ENCODE peak calls at places on chromosomes 7 and 10, in nine cellular contexts. One of them, this sample, is unnamed.

GRCh38 chr7:128168667-128169210 is 72.3 kb upstream of the LEP start:
- DNase-seq in IMR-90: no peak
- DNase-seq in endothelial cell of umbilical vein: peak
- DNase-seq in adrenal gland: peak
- DNase-seq in heart left ventricle: no peak
- DNase-seq in stomach: no peak
- DNase-seq in GM12878: no peak
- DNase-seq in uterus: no peak
- DNase-seq in H54: no peak
- DNase-seq in this sample: no peak

GRCh38 chr7:77399838-77400237 is 16.3 kb downstream of the GSAP start:
- DNase-seq in IMR-90: no peak
- DNase-seq in endothelial cell of umbilical vein: no peak
- DNase-seq in adrenal gland: no peak
- DNase-seq in heart left ventricle: no peak
- DNase-seq in stomach: no peak
- DNase-seq in GM12878: no peak
- DNase-seq in uterus: no peak
- DNase-seq in H54: no peak
- DNase-seq in this sample: no peak

GRCh38 chr7:142438235-142438922 is 180.5 kb upstream of the PRSS58 start:
- DNase-seq in IMR-90: peak
- DNase-seq in endothelial cell of umbilical vein: peak
- DNase-seq in adrenal gland: no peak
- DNase-seq in heart left ventricle: peak
- DNase-seq in stomach: no peak
- DNase-seq in GM12878: no peak
- DNase-seq in uterus: no peak
- DNase-seq in H54: peak
- DNase-seq in this sample: peak

GRCh38 chr7:88095-88926 is 104.1 kb upstream of the FAM20C start:
- DNase-seq in IMR-90: no peak
- DNase-seq in endothelial cell of umbilical vein: no peak
- DNase-seq in adrenal gland: no peak
- DNase-seq in heart left ventricle: no peak
- DNase-seq in stomach: no peak
- DNase-seq in GM12878: no peak
- DNase-seq in uterus: peak
- DNase-seq in H54: no peak
- DNase-seq in this sample: no peak

GRCh38 chr10:4219901-4220300 is 434.9 kb upstream of the KLF6 start:
- DNase-seq in IMR-90: no peak
- DNase-seq in endothelial cell of umbilical vein: no peak
- DNase-seq in adrenal gland: no peak
- DNase-seq in heart left ventricle: no peak
- DNase-seq in stomach: no peak
- DNase-seq in GM12878: no peak
- DNase-seq in uterus: no peak
- DNase-seq in H54: no peak
- DNase-seq in this sample: no peak

GRCh38 chr10:87661861-87662785 is 2.4 kb downstream of the PAPSS2 start:
- DNase-seq in IMR-90: peak
- DNase-seq in endothelial cell of umbilical vein: peak
- DNase-seq in adrenal gland: no peak
- DNase-seq in heart left ventricle: no peak
- DNase-seq in stomach: no peak
- DNase-seq in GM12878: no peak
- DNase-seq in uterus: no peak
- DNase-seq in H54: no peak
- DNase-seq in this sample: no peak

GRCh38 chr10:97543025-97543546 is 29.5 kb upstream of the ANKRD2 start:
- DNase-seq in IMR-90: peak
- DNase-seq in endothelial cell of umbilical vein: peak
- DNase-seq in adrenal gland: peak
- DNase-seq in heart left ventricle: peak
- DNase-seq in stomach: peak
- DNase-seq in GM12878: no peak
- DNase-seq in uterus: peak
- DNase-seq in H54: peak
- DNase-seq in this sample: peak

GRCh38 chr7:150357277-150357676 is 11.3 kb upstream of the REPIN1 start:
- DNase-seq in IMR-90: no peak
- DNase-seq in endothelial cell of umbilical vein: no peak
- DNase-seq in adrenal gland: no peak
- DNase-seq in heart left ventricle: no peak
- DNase-seq in stomach: no peak
- DNase-seq in GM12878: no peak
- DNase-seq in uterus: no peak
- DNase-seq in H54: no peak
- DNase-seq in this sample: peak

GRCh38 chr10:5947471-5948207 is 29.7 kb downstream of the IL15RA start:
- DNase-seq in IMR-90: no peak
- DNase-seq in endothelial cell of umbilical vein: no peak
- DNase-seq in adrenal gland: no peak
- DNase-seq in heart left ventricle: no peak
- DNase-seq in stomach: no peak
- DNase-seq in GM12878: no peak
- DNase-seq in uterus: no peak
- DNase-seq in H54: no peak
- DNase-seq in this sample: no peak

GRCh38 chr10:5944389-5945202 is 32.7 kb downstream of the IL15RA start:
- DNase-seq in IMR-90: peak
- DNase-seq in endothelial cell of umbilical vein: peak
- DNase-seq in adrenal gland: peak
- DNase-seq in heart left ventricle: no peak
- DNase-seq in stomach: peak
- DNase-seq in GM12878: no peak
- DNase-seq in uterus: peak
- DNase-seq in H54: peak
- DNase-seq in this sample: no peak

GRCh38 chr10:5946786-5947185 is 30.6 kb downstream of the IL15RA start:
- DNase-seq in IMR-90: no peak
- DNase-seq in endothelial cell of umbilical vein: no peak
- DNase-seq in adrenal gland: no peak
- DNase-seq in heart left ventricle: no peak
- DNase-seq in stomach: no peak
- DNase-seq in GM12878: no peak
- DNase-seq in uterus: no peak
- DNase-seq in H54: no peak
- DNase-seq in this sample: no peak

GRCh38 chr10:5945203-5945534 is 32.2 kb downstream of the IL15RA start:
- DNase-seq in IMR-90: no peak
- DNase-seq in endothelial cell of umbilical vein: no peak
- DNase-seq in adrenal gland: no peak
- DNase-seq in heart left ventricle: no peak
- DNase-seq in stomach: no peak
- DNase-seq in GM12878: no peak
- DNase-seq in uterus: peak
- DNase-seq in H54: no peak
- DNase-seq in this sample: no peak

DNA sequence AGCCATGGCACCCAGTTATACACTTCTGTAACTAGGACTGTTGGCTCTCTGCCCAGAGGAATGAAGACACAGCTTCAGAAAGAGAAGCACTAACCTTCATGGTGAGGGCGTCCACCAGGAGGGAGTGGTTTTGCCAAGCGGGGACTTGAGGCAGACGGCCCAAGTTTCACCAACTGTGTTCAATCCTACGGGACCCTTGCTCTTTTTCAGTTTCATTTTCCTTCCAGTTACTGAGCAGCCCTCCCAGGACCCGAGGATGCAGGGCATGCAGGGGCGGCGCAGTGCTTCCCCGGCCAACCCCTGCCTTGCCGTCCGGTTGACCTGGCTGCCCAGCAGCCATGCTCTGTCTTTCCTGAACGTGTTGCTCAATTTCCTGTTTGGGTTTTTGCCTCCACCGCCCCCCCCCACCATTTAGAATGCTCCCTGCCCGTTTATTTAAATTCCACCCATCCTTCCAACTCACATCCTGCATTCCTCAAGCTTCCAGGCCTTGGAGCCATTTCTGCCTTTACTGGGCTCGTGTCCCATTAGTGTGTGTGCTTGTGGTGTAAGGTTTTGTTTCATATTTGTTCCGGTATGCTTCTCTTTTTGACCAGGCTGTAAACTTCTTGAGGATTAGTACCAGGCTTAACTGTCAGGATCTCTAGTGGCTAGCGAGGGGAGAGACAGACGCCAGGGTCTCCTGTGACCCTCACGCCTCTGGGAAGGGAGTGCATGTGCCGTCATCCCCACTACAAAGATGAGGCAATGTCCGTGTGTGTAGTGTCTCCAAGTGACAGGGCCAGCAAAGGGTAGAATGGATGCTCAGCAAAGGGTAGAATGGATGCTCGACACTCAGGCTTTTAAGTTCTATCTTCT is 31.6 kb downstream of the IL15RA start:
- DNase-seq in IMR-90: peak
- DNase-seq in endothelial cell of umbilical vein: peak
- DNase-seq in adrenal gland: peak
- DNase-seq in heart left ventricle: peak
- DNase-seq in stomach: peak
- DNase-seq in GM12878: no peak
- DNase-seq in uterus: peak
- DNase-seq in H54: no peak
- DNase-seq in this sample: peak
- TF ChIP-seq POLR2A in IMR-90: peak
- TF ChIP-seq POLR2A in endothelial cell of umbilical vein: peak
- TF ChIP-seq POLR2A in adrenal gland: no peak
- TF ChIP-seq POLR2A in heart left ventricle: peak
- TF ChIP-seq POLR2A in stomach: no peak
- TF ChIP-seq POLR2A in GM12878: peak
- TF ChIP-seq POLR2A in uterus: no peak
- TF ChIP-seq POLR2A in H54: no peak
- TF ChIP-seq POLR2A in this sample: no peak

DNA sequence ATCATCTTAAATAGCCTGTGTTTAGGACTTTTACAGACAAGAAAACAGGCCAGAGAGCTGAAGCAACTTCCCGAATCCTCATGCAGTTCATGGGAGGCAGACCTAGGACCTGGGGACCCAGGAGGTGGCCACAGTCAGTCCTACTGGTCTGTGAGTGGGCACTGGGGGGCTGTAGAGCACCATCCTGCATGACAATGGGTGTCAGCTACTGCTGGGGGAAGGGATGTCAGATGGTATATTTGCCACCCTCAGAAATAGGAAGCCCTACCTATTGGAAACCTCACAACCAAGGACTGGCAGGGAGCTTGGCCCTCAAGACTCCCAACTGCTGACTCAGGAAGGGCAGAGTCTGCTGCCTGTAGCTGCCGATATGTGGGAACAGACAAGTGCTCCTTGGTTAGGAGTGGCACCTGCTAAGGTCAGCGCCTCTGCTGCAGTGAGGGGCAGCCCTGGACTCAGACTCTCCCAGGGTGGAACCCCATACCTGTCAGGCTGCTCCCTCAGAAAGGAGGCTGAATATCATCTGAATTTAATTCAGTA is 29.7 kb downstream of the OGDH start:
- DNase-seq in IMR-90: no peak
- DNase-seq in endothelial cell of umbilical vein: no peak
- DNase-seq in adrenal gland: peak
- DNase-seq in heart left ventricle: no peak
- DNase-seq in stomach: no peak
- DNase-seq in GM12878: no peak
- DNase-seq in uterus: no peak
- DNase-seq in H54: no peak
- DNase-seq in this sample: no peak
- TF ChIP-seq POLR2A in IMR-90: no peak
- TF ChIP-seq POLR2A in endothelial cell of umbilical vein: no peak
- TF ChIP-seq POLR2A in adrenal gland: no peak
- TF ChIP-seq POLR2A in heart left ventricle: no peak
- TF ChIP-seq POLR2A in stomach: no peak
- TF ChIP-seq POLR2A in GM12878: no peak
- TF ChIP-seq POLR2A in uterus: no peak
- TF ChIP-seq POLR2A in H54: no peak
- TF ChIP-seq POLR2A in this sample: no peak

GRCh38 chr7:22853138-22853537 is 30.5 kb upstream of the TOMM7 start:
- DNase-seq in IMR-90: no peak
- DNase-seq in endothelial cell of umbilical vein: no peak
- DNase-seq in adrenal gland: no peak
- DNase-seq in heart left ventricle: no peak
- DNase-seq in stomach: no peak
- DNase-seq in GM12878: no peak
- DNase-seq in uterus: no peak
- DNase-seq in H54: no peak
- DNase-seq in this sample: no peak

GRCh38 chr7:22855049-22855392 is 32.4 kb upstream of the TOMM7 start:
- DNase-seq in IMR-90: no peak
- DNase-seq in endothelial cell of umbilical vein: no peak
- DNase-seq in adrenal gland: no peak
- DNase-seq in heart left ventricle: no peak
- DNase-seq in stomach: no peak
- DNase-seq in GM12878: no peak
- DNase-seq in uterus: no peak
- DNase-seq in H54: no peak
- DNase-seq in this sample: no peak

GRCh38 chr7:22853674-22854157 is 31.1 kb upstream of the TOMM7 start:
- DNase-seq in IMR-90: no peak
- DNase-seq in endothelial cell of umbilical vein: peak
- DNase-seq in adrenal gland: no peak
- DNase-seq in heart left ventricle: no peak
- DNase-seq in stomach: peak
- DNase-seq in GM12878: no peak
- DNase-seq in uterus: no peak
- DNase-seq in H54: no peak
- DNase-seq in this sample: peak

GRCh38 chr7:22856437-22856836 is 33.8 kb upstream of the TOMM7 start:
- DNase-seq in IMR-90: no peak
- DNase-seq in endothelial cell of umbilical vein: no peak
- DNase-seq in adrenal gland: no peak
- DNase-seq in heart left ventricle: no peak
- DNase-seq in stomach: no peak
- DNase-seq in GM12878: no peak
- DNase-seq in uterus: no peak
- DNase-seq in H54: no peak
- DNase-seq in this sample: no peak

DNA sequence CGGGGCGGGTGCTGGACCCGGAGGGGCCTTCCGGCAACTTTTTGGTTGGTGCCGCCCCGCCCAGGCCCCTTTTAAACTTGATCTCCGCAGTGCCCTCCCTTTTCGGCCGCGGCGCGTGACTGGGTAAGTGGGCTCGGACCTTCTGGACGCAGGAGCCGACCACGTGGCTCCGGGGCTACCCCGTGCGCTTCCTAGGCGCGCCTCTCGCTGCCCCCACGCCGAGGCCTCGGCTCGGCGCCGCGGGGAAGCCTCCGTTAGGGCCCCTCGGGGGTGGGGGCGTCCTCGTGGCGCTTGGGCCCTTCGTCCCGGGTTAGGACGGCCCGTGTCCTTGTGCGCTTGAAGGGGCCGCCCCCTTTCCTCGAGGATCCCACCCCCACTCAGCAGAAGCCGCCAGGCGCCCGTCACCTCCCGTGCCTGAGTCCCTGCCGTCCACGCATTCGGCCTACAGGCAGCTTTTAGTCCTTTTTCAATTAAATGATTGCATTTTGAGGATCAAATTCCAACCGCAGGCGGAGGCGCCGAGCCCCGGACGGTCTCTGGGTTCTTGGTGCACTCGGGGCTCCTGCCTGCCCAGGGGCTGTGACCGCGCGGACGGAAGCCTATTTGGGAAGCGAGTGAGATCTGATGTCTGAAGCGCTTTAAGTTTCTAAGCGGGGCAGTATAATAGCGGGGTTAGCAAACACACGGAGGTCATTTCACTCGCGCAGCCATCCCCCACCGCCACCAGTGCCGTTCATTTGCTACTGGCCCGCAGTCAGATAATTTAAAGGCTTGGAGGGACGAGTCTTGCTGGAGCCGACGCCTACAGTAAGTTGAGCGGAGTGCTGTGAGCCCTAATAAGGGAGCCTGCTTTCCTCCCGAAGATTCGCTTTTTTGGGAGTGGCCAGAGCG is 31.8 kb upstream of the TOMM7 start:
- DNase-seq in IMR-90: peak
- DNase-seq in endothelial cell of umbilical vein: peak
- DNase-seq in adrenal gland: peak
- DNase-seq in heart left ventricle: peak
- DNase-seq in stomach: peak
- DNase-seq in GM12878: peak
- DNase-seq in uterus: peak
- DNase-seq in H54: peak
- DNase-seq in this sample: peak
- TF ChIP-seq POLR2A in IMR-90: peak
- TF ChIP-seq POLR2A in endothelial cell of umbilical vein: peak
- TF ChIP-seq POLR2A in adrenal gland: peak
- TF ChIP-seq POLR2A in heart left ventricle: peak
- TF ChIP-seq POLR2A in stomach: no peak
- TF ChIP-seq POLR2A in GM12878: peak
- TF ChIP-seq POLR2A in uterus: peak
- TF ChIP-seq POLR2A in H54: peak
- TF ChIP-seq POLR2A in this sample: peak

GRCh38 chr7:99375070-99375807 is 709 bp downstream of the ARPC1B start:
- DNase-seq in IMR-90: peak
- DNase-seq in endothelial cell of umbilical vein: peak
- DNase-seq in adrenal gland: peak
- DNase-seq in heart left ventricle: peak
- DNase-seq in stomach: peak
- DNase-seq in GM12878: no peak
- DNase-seq in uterus: peak
- DNase-seq in H54: peak
- DNase-seq in this sample: peak
- TF ChIP-seq POLR2A in IMR-90: no peak
- TF ChIP-seq POLR2A in endothelial cell of umbilical vein: peak
- TF ChIP-seq POLR2A in adrenal gland: no peak
- TF ChIP-seq POLR2A in heart left ventricle: peak
- TF ChIP-seq POLR2A in stomach: no peak
- TF ChIP-seq POLR2A in GM12878: peak
- TF ChIP-seq POLR2A in uterus: no peak
- TF ChIP-seq POLR2A in H54: peak
- TF ChIP-seq POLR2A in this sample: peak